ENCODE peak calls at places on chromosomes 16 and 17, in eight cellular contexts. T, Y, M, F, B, H, Z and Q are unnamed samples.

GRCh38 chr17:2050246-2050866 is 4.5 kb upstream of the HIC1 start:
- DNase-seq in M (peak), H (peak), T (peak), B (no peak), F (no peak), Y (no peak), Z (peak), Q (peak)

GRCh38 chr16:66996324-66996982 is 8.1 kb downstream of the CES4A start:
- DNase-seq in F (peak), H (no peak), T (no peak), M (no peak), Y (peak), B (no peak), Z (no peak), Q (no peak)

GRCh38 chr17:13940858-13941665 is 128.2 kb upstream of the COX10 start:
- DNase-seq in Y (no peak), Z (no peak), F (no peak), H (no peak), B (no peak), M (peak), T (no peak), Q (no peak)

GRCh38 chr17:81939881-81940385 is 2.8 kb upstream of the PYCR1 start:
- DNase-seq in M (no peak), B (no peak), T (no peak), F (no peak), H (no peak), Z (no peak), Y (no peak), Q (no peak)

GRCh38 chr17:1000597-1001490 is 3.9 kb downstream of the TIMM22 start:
- DNase-seq in H (no peak), Y (peak), M (no peak), T (no peak), B (no peak), F (no peak), Z (no peak), Q (no peak)

GRCh38 chr17:29588561-29589411 is 662 bp downstream of the GIT1 start:
- DNase-seq in F (no peak), Z (peak), H (peak), Y (no peak), M (peak), T (peak), B (no peak), Q (peak)

GRCh38 chr17:47242648-47243047 is 11.0 kb upstream of the ITGB3 start:
- DNase-seq in F (no peak), H (no peak), Z (no peak), T (no peak), B (no peak), Y (no peak), M (no peak), Q (no peak)

GRCh38 chr16:19753815-19754643 is 36.0 kb downstream of the IQCK start:
- DNase-seq in Z (no peak), F (no peak), M (no peak), H (no peak), T (no peak), B (no peak), Y (no peak), Q (no peak)

GRCh38 chr17:65504141-65504540 is 57.3 kb downstream of the AXIN2 start:
- DNase-seq in Y (no peak), M (peak), T (no peak), F (no peak), H (no peak), B (no peak), Z (no peak), Q (no peak)

GRCh38 chr17:17204041-17204591 is 2.0 kb downstream of the PLD6 start:
- DNase-seq in H (no peak), F (no peak), M (no peak), T (no peak), B (no peak), Y (peak), Z (no peak), Q (no peak)

GRCh38 chr16:22635345-22635744 is 124.7 kb downstream of the NPIPB5 start:
- DNase-seq in H (no peak), F (no peak), Y (no peak), Z (peak), T (no peak), B (no peak), M (no peak), Q (no peak)

GRCh38 chr17:34126496-34126895 is 128.6 kb upstream of the CCL2 start:
- DNase-seq in Y (no peak), H (no peak), M (no peak), T (no peak), B (no peak), F (no peak), Z (no peak), Q (no peak)

GRCh38 chr17:15894913-15895658 is 49.8 kb upstream of the ADORA2B start:
- DNase-seq in B (no peak), F (no peak), Z (no peak), M (no peak), Y (no peak), T (no peak), H (no peak), Q (no peak)

GRCh38 chr16:28572659-28573510 is 19.2 kb downstream of the SGF29 start:
- DNase-seq in T (no peak), Z (peak), Y (no peak), H (no peak), B (no peak), F (no peak), M (peak), Q (no peak)

GRCh38 chr17:76540381-76541300 is 797 bp downstream of the PRCD start:
- DNase-seq in H (peak), B (no peak), Z (peak), T (peak), Y (peak), F (peak), M (peak), Q (no peak)

GRCh38 chr16:29151317-29151716 is 166.5 kb downstream of the LAT start:
- DNase-seq in Z (no peak), H (no peak), M (no peak), Y (no peak), T (no peak), F (no peak), B (no peak), Q (no peak)